ENCODE peak calls at places on chromosomes 6 and 20, in ten cellular contexts. One of them, this sample, is unnamed.

GRCh38 chr6:149990672-149991402 is 27.1 kb downstream of the ULBP1 start:
- DNase-seq in coronary artery: no peak
- DNase-seq in kidney: no peak
- DNase-seq in breast epithelium: peak
- DNase-seq in hepatocyte: peak
- DNase-seq in Peyer's patch: no peak
- DNase-seq in tibial artery: peak
- DNase-seq in left lung: no peak
- DNase-seq in CD4-positive, alpha-beta T cell: no peak
- DNase-seq in effector memory CD4-positive, alpha-beta T cell: peak
- DNase-seq in this sample: no peak

GRCh38 chr20:39605908-39606307 is 643.8 kb downstream of the DHX35 start:
- DNase-seq in effector memory CD4-positive, alpha-beta T cell: no peak
- DNase-seq in hepatocyte: no peak
- DNase-seq in coronary artery: no peak
- DNase-seq in CD4-positive, alpha-beta T cell: no peak
- DNase-seq in left lung: no peak
- DNase-seq in kidney: no peak
- DNase-seq in Peyer's patch: no peak
- DNase-seq in tibial artery: no peak
- DNase-seq in breast epithelium: no peak
- DNase-seq in this sample: no peak

GRCh38 chr6:135144678-135145508 is 36.2 kb upstream of the MYB start:
- DNase-seq in left lung: no peak
- DNase-seq in Peyer's patch: no peak
- DNase-seq in hepatocyte: peak
- DNase-seq in kidney: no peak
- DNase-seq in coronary artery: no peak
- DNase-seq in CD4-positive, alpha-beta T cell: no peak
- DNase-seq in breast epithelium: no peak
- DNase-seq in tibial artery: no peak
- DNase-seq in effector memory CD4-positive, alpha-beta T cell: no peak
- DNase-seq in this sample: no peak

GRCh38 chr6:120489941-120490340 is 844.3 kb downstream of the TBC1D32 start:
- DNase-seq in hepatocyte: no peak
- DNase-seq in kidney: no peak
- DNase-seq in effector memory CD4-positive, alpha-beta T cell: no peak
- DNase-seq in breast epithelium: no peak
- DNase-seq in CD4-positive, alpha-beta T cell: no peak
- DNase-seq in tibial artery: no peak
- DNase-seq in left lung: no peak
- DNase-seq in Peyer's patch: no peak
- DNase-seq in coronary artery: no peak
- DNase-seq in this sample: no peak

GRCh38 chr6:94088870-94089269 is 669.5 kb upstream of the EPHA7 start:
- DNase-seq in CD4-positive, alpha-beta T cell: no peak
- DNase-seq in left lung: no peak
- DNase-seq in breast epithelium: no peak
- DNase-seq in Peyer's patch: no peak
- DNase-seq in effector memory CD4-positive, alpha-beta T cell: no peak
- DNase-seq in hepatocyte: no peak
- DNase-seq in tibial artery: no peak
- DNase-seq in coronary artery: no peak
- DNase-seq in kidney: no peak
- DNase-seq in this sample: no peak

GRCh38 chr20:5845686-5846651 is 95.8 kb downstream of the SHLD1 start:
- DNase-seq in tibial artery: no peak
- DNase-seq in Peyer's patch: no peak
- DNase-seq in coronary artery: no peak
- DNase-seq in CD4-positive, alpha-beta T cell: no peak
- DNase-seq in kidney: no peak
- DNase-seq in breast epithelium: no peak
- DNase-seq in hepatocyte: peak
- DNase-seq in left lung: no peak
- DNase-seq in effector memory CD4-positive, alpha-beta T cell: no peak
- DNase-seq in this sample: no peak

GRCh38 chr6:80676386-80676785 is 569.9 kb downstream of the BCKDHB start:
- DNase-seq in tibial artery: no peak
- DNase-seq in left lung: no peak
- DNase-seq in kidney: no peak
- DNase-seq in hepatocyte: no peak
- DNase-seq in Peyer's patch: no peak
- DNase-seq in breast epithelium: no peak
- DNase-seq in effector memory CD4-positive, alpha-beta T cell: no peak
- DNase-seq in coronary artery: no peak
- DNase-seq in CD4-positive, alpha-beta T cell: no peak
- DNase-seq in this sample: no peak

GRCh38 chr6:44122821-44123220 is 4.4 kb downstream of the MRPL14 start:
- DNase-seq in left lung: no peak
- DNase-seq in kidney: no peak
- DNase-seq in effector memory CD4-positive, alpha-beta T cell: no peak
- DNase-seq in breast epithelium: no peak
- DNase-seq in hepatocyte: no peak
- DNase-seq in tibial artery: no peak
- DNase-seq in coronary artery: no peak
- DNase-seq in CD4-positive, alpha-beta T cell: no peak
- DNase-seq in Peyer's patch: no peak
- DNase-seq in this sample: no peak

GRCh38 chr6:52157301-52157930 is 28.8 kb upstream of the IL17A start:
- DNase-seq in hepatocyte: no peak
- DNase-seq in kidney: no peak
- DNase-seq in coronary artery: no peak
- DNase-seq in tibial artery: no peak
- DNase-seq in Peyer's patch: no peak
- DNase-seq in effector memory CD4-positive, alpha-beta T cell: no peak
- DNase-seq in breast epithelium: no peak
- DNase-seq in left lung: no peak
- DNase-seq in CD4-positive, alpha-beta T cell: no peak
- DNase-seq in this sample: no peak

GRCh38 chr6:5730586-5731263 is 276.0 kb downstream of the NRN1 start:
- DNase-seq in effector memory CD4-positive, alpha-beta T cell: no peak
- DNase-seq in coronary artery: no peak
- DNase-seq in CD4-positive, alpha-beta T cell: no peak
- DNase-seq in kidney: no peak
- DNase-seq in left lung: no peak
- DNase-seq in breast epithelium: no peak
- DNase-seq in Peyer's patch: no peak
- DNase-seq in tibial artery: no peak
- DNase-seq in hepatocyte: no peak
- DNase-seq in this sample: no peak

GRCh38 chr6:71400852-71401251 is 112.2 kb downstream of the OGFRL1 start:
- DNase-seq in coronary artery: no peak
- DNase-seq in Peyer's patch: no peak
- DNase-seq in tibial artery: no peak
- DNase-seq in CD4-positive, alpha-beta T cell: no peak
- DNase-seq in kidney: no peak
- DNase-seq in hepatocyte: no peak
- DNase-seq in left lung: no peak
- DNase-seq in breast epithelium: no peak
- DNase-seq in effector memory CD4-positive, alpha-beta T cell: no peak
- DNase-seq in this sample: no peak
- H3K27ac ChIP-seq in coronary artery: no peak
- H3K27ac ChIP-seq in Peyer's patch: no peak
- H3K27ac ChIP-seq in tibial artery: no peak
- H3K27ac ChIP-seq in CD4-positive, alpha-beta T cell: no peak
- H3K27ac ChIP-seq in kidney: peak
- H3K27ac ChIP-seq in hepatocyte: no peak
- H3K27ac ChIP-seq in left lung: peak
- H3K27ac ChIP-seq in breast epithelium: no peak
- H3K27ac ChIP-seq in effector memory CD4-positive, alpha-beta T cell: no peak
- H3K27ac ChIP-seq in this sample: no peak

GRCh38 chr6:169724554-169725269 is 412 bp upstream of the PHF10 start:
- DNase-seq in tibial artery: peak
- DNase-seq in effector memory CD4-positive, alpha-beta T cell: peak
- DNase-seq in Peyer's patch: peak
- DNase-seq in coronary artery: peak
- DNase-seq in left lung: peak
- DNase-seq in kidney: peak
- DNase-seq in breast epithelium: no peak
- DNase-seq in hepatocyte: peak
- DNase-seq in CD4-positive, alpha-beta T cell: peak
- DNase-seq in this sample: peak
- H3K27ac ChIP-seq in tibial artery: peak
- H3K27ac ChIP-seq in effector memory CD4-positive, alpha-beta T cell: peak
- H3K27ac ChIP-seq in Peyer's patch: peak
- H3K27ac ChIP-seq in coronary artery: peak
- H3K27ac ChIP-seq in left lung: peak
- H3K27ac ChIP-seq in kidney: peak
- H3K27ac ChIP-seq in breast epithelium: peak
- H3K27ac ChIP-seq in hepatocyte: peak
- H3K27ac ChIP-seq in CD4-positive, alpha-beta T cell: peak
- H3K27ac ChIP-seq in this sample: peak

DNA sequence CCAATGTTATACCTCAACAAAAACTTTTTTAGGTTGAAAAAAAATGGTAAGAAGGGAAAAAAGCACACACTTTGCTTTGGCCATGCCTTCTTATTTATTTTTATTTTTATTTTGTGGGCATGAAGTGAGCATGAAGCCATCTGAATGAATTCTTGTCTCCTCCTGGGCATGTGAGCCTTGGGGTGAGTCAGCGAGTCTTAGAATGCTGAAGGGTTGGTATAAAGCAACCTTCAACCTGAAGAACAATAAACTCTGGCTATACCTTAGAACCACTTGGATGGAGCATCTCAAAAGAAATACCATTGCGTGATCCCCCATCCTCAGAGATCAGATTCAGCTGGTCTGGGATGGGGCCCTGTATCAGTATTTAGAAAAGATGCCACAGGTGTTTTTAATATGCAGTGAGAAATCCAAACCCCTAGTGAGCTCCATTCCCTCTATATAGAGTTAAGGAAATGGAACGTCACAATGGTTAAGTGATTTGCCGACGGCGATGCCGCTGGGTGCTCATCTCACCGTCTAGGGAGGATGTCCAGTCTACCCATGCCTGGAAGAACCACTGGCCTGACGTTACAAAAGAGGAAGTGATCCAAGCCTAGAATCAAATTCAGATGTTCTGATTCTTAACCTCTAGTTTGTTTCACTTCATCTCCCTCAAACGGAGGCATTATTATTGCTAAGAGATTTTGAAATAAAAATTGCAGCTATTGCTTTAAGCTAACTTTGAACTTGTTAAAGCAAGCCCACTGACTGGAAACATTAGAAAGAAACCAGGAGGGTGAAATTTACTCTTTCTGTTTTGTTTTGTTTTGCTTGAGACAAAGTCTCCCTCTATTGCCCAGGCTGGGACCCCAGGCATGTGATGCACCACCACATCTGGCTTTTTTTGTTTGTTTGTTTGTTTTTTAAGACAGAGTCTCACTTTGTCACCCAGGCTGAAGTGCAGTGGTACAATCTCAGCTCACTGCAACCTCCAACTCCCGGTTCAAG is 67.1 kb downstream of the EDN1 start:
- DNase-seq in effector memory CD4-positive, alpha-beta T cell: no peak
- DNase-seq in hepatocyte: no peak
- DNase-seq in Peyer's patch: no peak
- DNase-seq in left lung: no peak
- DNase-seq in kidney: no peak
- DNase-seq in breast epithelium: no peak
- DNase-seq in coronary artery: no peak
- DNase-seq in tibial artery: no peak
- DNase-seq in CD4-positive, alpha-beta T cell: no peak
- DNase-seq in this sample: no peak
- H3K27ac ChIP-seq in effector memory CD4-positive, alpha-beta T cell: no peak
- H3K27ac ChIP-seq in hepatocyte: no peak
- H3K27ac ChIP-seq in Peyer's patch: no peak
- H3K27ac ChIP-seq in left lung: no peak
- H3K27ac ChIP-seq in kidney: no peak
- H3K27ac ChIP-seq in breast epithelium: no peak
- H3K27ac ChIP-seq in coronary artery: no peak
- H3K27ac ChIP-seq in tibial artery: peak
- H3K27ac ChIP-seq in CD4-positive, alpha-beta T cell: no peak
- H3K27ac ChIP-seq in this sample: no peak

GRCh38 chr6:16441262-16441661 is 202.9 kb downstream of the GMPR start:
- DNase-seq in left lung: no peak
- DNase-seq in hepatocyte: no peak
- DNase-seq in CD4-positive, alpha-beta T cell: no peak
- DNase-seq in tibial artery: no peak
- DNase-seq in Peyer's patch: no peak
- DNase-seq in breast epithelium: no peak
- DNase-seq in coronary artery: no peak
- DNase-seq in kidney: no peak
- DNase-seq in effector memory CD4-positive, alpha-beta T cell: no peak
- DNase-seq in this sample: no peak
- H3K27ac ChIP-seq in left lung: no peak
- H3K27ac ChIP-seq in hepatocyte: no peak
- H3K27ac ChIP-seq in CD4-positive, alpha-beta T cell: no peak
- H3K27ac ChIP-seq in tibial artery: peak
- H3K27ac ChIP-seq in Peyer's patch: no peak
- H3K27ac ChIP-seq in breast epithelium: no peak
- H3K27ac ChIP-seq in coronary artery: peak
- H3K27ac ChIP-seq in kidney: no peak
- H3K27ac ChIP-seq in effector memory CD4-positive, alpha-beta T cell: no peak
- H3K27ac ChIP-seq in this sample: no peak

GRCh38 chr6:47248446-47248845 is 61.3 kb downstream of the TNFRSF21 start:
- DNase-seq in coronary artery: no peak
- DNase-seq in kidney: no peak
- DNase-seq in hepatocyte: no peak
- DNase-seq in effector memory CD4-positive, alpha-beta T cell: no peak
- DNase-seq in breast epithelium: no peak
- DNase-seq in tibial artery: no peak
- DNase-seq in CD4-positive, alpha-beta T cell: no peak
- DNase-seq in Peyer's patch: no peak
- DNase-seq in left lung: no peak
- DNase-seq in this sample: no peak
- H3K27ac ChIP-seq in coronary artery: no peak
- H3K27ac ChIP-seq in kidney: no peak
- H3K27ac ChIP-seq in hepatocyte: no peak
- H3K27ac ChIP-seq in effector memory CD4-positive, alpha-beta T cell: no peak
- H3K27ac ChIP-seq in breast epithelium: no peak
- H3K27ac ChIP-seq in tibial artery: no peak
- H3K27ac ChIP-seq in CD4-positive, alpha-beta T cell: no peak
- H3K27ac ChIP-seq in Peyer's patch: no peak
- H3K27ac ChIP-seq in left lung: no peak
- H3K27ac ChIP-seq in this sample: no peak

GRCh38 chr6:20483902-20484497 is 50.3 kb upstream of the CDKAL1 start:
- DNase-seq in tibial artery: no peak
- DNase-seq in effector memory CD4-positive, alpha-beta T cell: no peak
- DNase-seq in kidney: no peak
- DNase-seq in hepatocyte: no peak
- DNase-seq in CD4-positive, alpha-beta T cell: no peak
- DNase-seq in Peyer's patch: no peak
- DNase-seq in breast epithelium: no peak
- DNase-seq in left lung: no peak
- DNase-seq in coronary artery: no peak
- DNase-seq in this sample: no peak
- H3K27ac ChIP-seq in tibial artery: no peak
- H3K27ac ChIP-seq in effector memory CD4-positive, alpha-beta T cell: no peak
- H3K27ac ChIP-seq in kidney: no peak
- H3K27ac ChIP-seq in hepatocyte: no peak
- H3K27ac ChIP-seq in CD4-positive, alpha-beta T cell: no peak
- H3K27ac ChIP-seq in Peyer's patch: no peak
- H3K27ac ChIP-seq in breast epithelium: peak
- H3K27ac ChIP-seq in left lung: peak
- H3K27ac ChIP-seq in coronary artery: no peak
- H3K27ac ChIP-seq in this sample: no peak

DNA sequence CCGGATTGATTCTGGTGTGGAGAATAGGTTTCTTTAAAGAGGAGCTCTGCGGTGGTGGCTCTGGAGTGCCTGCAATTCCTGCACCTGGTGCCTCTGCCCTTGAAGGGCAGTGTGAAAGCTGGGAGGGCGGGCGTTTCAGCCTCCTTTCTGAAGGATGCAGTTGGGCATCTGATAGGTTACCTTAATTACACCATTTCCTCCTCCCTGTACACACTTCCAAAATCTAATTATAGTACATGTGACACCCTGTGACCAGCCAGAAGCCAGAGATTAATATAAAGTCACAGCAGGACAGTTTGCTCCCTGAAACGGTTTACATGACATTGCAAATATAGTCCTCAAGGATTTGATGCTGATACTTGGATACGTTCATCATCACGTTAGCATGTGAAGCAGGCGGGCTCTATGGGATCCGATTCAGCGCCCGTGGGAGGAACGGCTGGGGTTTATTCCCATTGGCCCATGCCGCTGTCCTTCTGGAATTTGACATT is 548.2 kb downstream of the QKI start:
- DNase-seq in left lung: no peak
- DNase-seq in Peyer's patch: no peak
- DNase-seq in coronary artery: no peak
- DNase-seq in effector memory CD4-positive, alpha-beta T cell: no peak
- DNase-seq in CD4-positive, alpha-beta T cell: no peak
- DNase-seq in tibial artery: no peak
- DNase-seq in hepatocyte: no peak
- DNase-seq in breast epithelium: no peak
- DNase-seq in kidney: no peak
- DNase-seq in this sample: no peak
- H3K27ac ChIP-seq in left lung: no peak
- H3K27ac ChIP-seq in Peyer's patch: no peak
- H3K27ac ChIP-seq in coronary artery: no peak
- H3K27ac ChIP-seq in effector memory CD4-positive, alpha-beta T cell: no peak
- H3K27ac ChIP-seq in CD4-positive, alpha-beta T cell: no peak
- H3K27ac ChIP-seq in tibial artery: no peak
- H3K27ac ChIP-seq in hepatocyte: no peak
- H3K27ac ChIP-seq in breast epithelium: no peak
- H3K27ac ChIP-seq in kidney: no peak
- H3K27ac ChIP-seq in this sample: no peak

This sample was measured in ovary.